ENCODE peak calls at places on chromosomes 2 and 18, in four cellular contexts. M is kidney tubule cell, B is RWPE1, T is neuronal stem cell. A is an unnamed sample.

GRCh38 chr2:86336350-86337234 is 834 bp downstream of the REEP1 start:
- DNase-seq in M (no peak), B (no peak), T (peak; percentile 15), A (no peak)

GRCh38 chr2:158729873-158730620 is 65.1 kb upstream of the DAPL1 start:
- DNase-seq in M (peak; percentile 90), B (no peak), T (no peak), A (no peak)

GRCh38 chr2:6639870-6640639 is 225.7 kb downstream of the CMPK2 start:
- DNase-seq in M (no peak), B (no peak), T (peak; percentile 81), A (no peak)

GRCh38 chr2:114810092-114810491 is 367.7 kb downstream of the DPP10 start:
- DNase-seq in M (no peak), B (no peak), T (no peak), A (no peak)

GRCh38 chr2:163621445-163622004 is 114.3 kb downstream of the FIGN start:
- DNase-seq in M (no peak), B (no peak), T (no peak), A (no peak)

GRCh38 chr18:59423251-59423650 is 64.2 kb upstream of the LMAN1 start:
- DNase-seq in M (no peak), B (no peak), T (no peak), A (no peak)

GRCh38 chr2:240618776-240619175 is 6.5 kb upstream of the GPR35 start:
- DNase-seq in M (no peak), B (no peak), T (no peak), A (no peak)

GRCh38 chr2:173749315-173749714 is 215.9 kb downstream of the SP3 start:
- DNase-seq in M (peak; percentile 44), B (peak; percentile 8), T (no peak), A (peak; percentile 6)

GRCh38 chr2:131572175-131572574 is 44.5 kb downstream of the CCDC74A start:
- DNase-seq in M (no peak), B (no peak), T (no peak), A (no peak)

GRCh38 chr2:135299656-135300244 is 231.3 kb downstream of the ZRANB3 start:
- DNase-seq in M (peak; percentile 30), B (no peak), T (no peak), A (peak; percentile 57)

GRCh38 chr2:221715783-221716386 is 143.8 kb upstream of the EPHA4 start:
- DNase-seq in M (no peak), B (no peak), T (no peak), A (no peak)

GRCh38 chr2:1366546-1367134 is 46.6 kb upstream of the TPO start:
- DNase-seq in M (peak; percentile 11), B (no peak), T (no peak), A (no peak)

GRCh38 chr2:120291464-120292311 is 39.0 kb downstream of the RALB start:
- DNase-seq in M (peak; percentile 77), B (peak; percentile 57), T (no peak), A (peak; percentile 80)

GRCh38 chr2:64311191-64311910 is 142.6 kb upstream of the LGALSL start:
- DNase-seq in M (no peak), B (no peak), T (no peak), A (peak; percentile 78)

GRCh38 chr2:237556773-237557632 is 9.4 kb upstream of the PRLH start:
- DNase-seq in M (no peak), B (no peak), T (no peak), A (no peak)

GRCh38 chr2:9197916-9198315 is 8.7 kb upstream of the ASAP2 start:
- DNase-seq in M (no peak), B (no peak), T (no peak), A (no peak)

GRCh38 chr2:233838251-233838650 is 16.1 kb downstream of the HJURP start:
- DNase-seq in M (no peak), B (no peak), T (no peak), A (no peak)

GRCh38 chr18:62118324-62118723 is 68.5 kb downstream of the PIGN start:
- DNase-seq in M (no peak), B (no peak), T (no peak), A (no peak)

GRCh38 chr2:70805987-70806386 is 14.4 kb downstream of the CLEC4F start:
- DNase-seq in M (no peak), B (no peak), T (no peak), A (no peak)

GRCh38 chr2:85326406-85326945 is 1.3 kb downstream of the TGOLN2 start:
- DNase-seq in M (peak; percentile 52), B (peak; percentile 10), T (no peak), A (peak; percentile 19)

GRCh38 chr18:6546229-6546628 is 131.5 kb upstream of the L3MBTL4 start:
- DNase-seq in M (peak; percentile 6), B (no peak), T (no peak), A (peak; percentile 83)

GRCh38 chr18:23094411-23095165 is 40.7 kb upstream of the CABLES1 start:
- DNase-seq in M (no peak), B (no peak), T (no peak), A (no peak)

GRCh38 chr2:33491685-33492084 is 15.2 kb downstream of the RASGRP3 start:
- DNase-seq in M (peak; percentile 48), B (no peak), T (no peak), A (no peak)

A was measured in mammary epithelial cell.